ENCODE peak calls at places on chromosomes 16 and 17, in nine cellular contexts. F, J, H, B, O, Y, Q, C and U are unnamed samples.

GRCh38 chr17:46910179-46910927 is 12.6 kb upstream of the GOSR2 start:
- DNase-seq in F (no peak), J (no peak), H (no peak), B (no peak), O (no peak), Y (no peak), Q (no peak), C (no peak), U (no peak)

GRCh38 chr17:81581758-81582157 is 29.6 kb upstream of the FAAP100 start:
- DNase-seq in F (no peak), J (no peak), H (no peak), B (no peak), O (no peak), Y (no peak), Q (no peak), C (no peak), U (no peak)

GRCh38 chr16:72635104-72635503 is 412.8 kb downstream of the ZFHX3 start:
- DNase-seq in F (no peak), J (no peak), H (no peak), B (peak), O (no peak), Y (no peak), Q (no peak), C (no peak), U (no peak)

GRCh38 chr17:62014526-62014925 is 50.6 kb downstream of the MED13 start:
- DNase-seq in F (no peak), J (no peak), H (no peak), B (no peak), O (no peak), Y (no peak), Q (no peak), C (no peak), U (no peak)

GRCh38 chr17:10357768-10358167 is 15.0 kb downstream of the MYH13 start:
- DNase-seq in F (no peak), J (no peak), H (no peak), B (no peak), O (no peak), Y (no peak), Q (no peak), C (peak), U (no peak)

GRCh38 chr16:51938861-51939260 is 608.1 kb downstream of the TOX3 start:
- DNase-seq in F (no peak), J (no peak), H (no peak), B (peak), O (no peak), Y (no peak), Q (no peak), C (no peak), U (no peak)

GRCh38 chr17:2484876-2485275 is 26.8 kb downstream of the METTL16 start:
- DNase-seq in F (no peak), J (no peak), H (no peak), B (peak), O (no peak), Y (no peak), Q (no peak), C (no peak), U (no peak)

GRCh38 chr16:73713817-73714495 is 582.7 kb upstream of the PSMD7 start:
- DNase-seq in F (no peak), J (no peak), H (peak), B (peak), O (no peak), Y (no peak), Q (no peak), C (no peak), U (no peak)

GRCh38 chr17:50507871-50508572 is at the start of gene MYCBPAP:
- DNase-seq in F (peak), J (peak), H (peak), B (no peak), O (peak), Y (peak), Q (peak), C (peak), U (peak)

GRCh38 chr16:85862476-85863383 is 36.2 kb upstream of the IRF8 start:
- DNase-seq in F (no peak), J (no peak), H (peak), B (no peak), O (no peak), Y (no peak), Q (no peak), C (no peak), U (no peak)

GRCh38 chr16:77221482-77221881 is 22.3 kb downstream of the SYCE1L start:
- DNase-seq in F (no peak), J (no peak), H (no peak), B (no peak), O (no peak), Y (no peak), Q (no peak), C (no peak), U (no peak)

GRCh38 chr16:77220427-77220826 is 21.2 kb downstream of the SYCE1L start:
- DNase-seq in F (no peak), J (no peak), H (no peak), B (no peak), O (no peak), Y (no peak), Q (no peak), C (no peak), U (no peak)

GRCh38 chr16:77219437-77219836 is 20.2 kb downstream of the SYCE1L start:
- DNase-seq in F (no peak), J (no peak), H (no peak), B (no peak), O (no peak), Y (no peak), Q (no peak), C (no peak), U (no peak)

GRCh38 chr16:77225182-77225581 is 26.0 kb downstream of the SYCE1L start:
- DNase-seq in F (no peak), J (no peak), H (no peak), B (no peak), O (no peak), Y (no peak), Q (no peak), C (no peak), U (no peak)

GRCh38 chr16:77223184-77223583 is 24.0 kb downstream of the SYCE1L start:
- DNase-seq in F (no peak), J (no peak), H (no peak), B (no peak), O (no peak), Y (no peak), Q (no peak), C (no peak), U (no peak)
- TF ChIP-seq CTCF in F (no peak), J (no peak), H (no peak), B (peak), O (peak), Y (no peak), Q (no peak), C (no peak), U (peak)

GRCh38 chr16:50842013-50842505 is 100.2 kb downstream of the CYLD start:
- DNase-seq in F (no peak), J (no peak), H (no peak), B (no peak), O (no peak), Y (no peak), Q (no peak), C (no peak), U (no peak)

GRCh38 chr16:50838885-50839284 is 97.0 kb downstream of the CYLD start:
- DNase-seq in F (no peak), J (no peak), H (no peak), B (no peak), O (no peak), Y (no peak), Q (no peak), C (no peak), U (no peak)

GRCh38 chr16:50839356-50839755 is 97.5 kb downstream of the CYLD start:
- DNase-seq in F (no peak), J (no peak), H (no peak), B (no peak), O (no peak), Y (no peak), Q (no peak), C (no peak), U (no peak)

GRCh38 chr16:50841081-50841886 is 99.4 kb downstream of the CYLD start:
- DNase-seq in F (no peak), J (no peak), H (peak), B (no peak), O (no peak), Y (no peak), Q (no peak), C (no peak), U (no peak)

DNA sequence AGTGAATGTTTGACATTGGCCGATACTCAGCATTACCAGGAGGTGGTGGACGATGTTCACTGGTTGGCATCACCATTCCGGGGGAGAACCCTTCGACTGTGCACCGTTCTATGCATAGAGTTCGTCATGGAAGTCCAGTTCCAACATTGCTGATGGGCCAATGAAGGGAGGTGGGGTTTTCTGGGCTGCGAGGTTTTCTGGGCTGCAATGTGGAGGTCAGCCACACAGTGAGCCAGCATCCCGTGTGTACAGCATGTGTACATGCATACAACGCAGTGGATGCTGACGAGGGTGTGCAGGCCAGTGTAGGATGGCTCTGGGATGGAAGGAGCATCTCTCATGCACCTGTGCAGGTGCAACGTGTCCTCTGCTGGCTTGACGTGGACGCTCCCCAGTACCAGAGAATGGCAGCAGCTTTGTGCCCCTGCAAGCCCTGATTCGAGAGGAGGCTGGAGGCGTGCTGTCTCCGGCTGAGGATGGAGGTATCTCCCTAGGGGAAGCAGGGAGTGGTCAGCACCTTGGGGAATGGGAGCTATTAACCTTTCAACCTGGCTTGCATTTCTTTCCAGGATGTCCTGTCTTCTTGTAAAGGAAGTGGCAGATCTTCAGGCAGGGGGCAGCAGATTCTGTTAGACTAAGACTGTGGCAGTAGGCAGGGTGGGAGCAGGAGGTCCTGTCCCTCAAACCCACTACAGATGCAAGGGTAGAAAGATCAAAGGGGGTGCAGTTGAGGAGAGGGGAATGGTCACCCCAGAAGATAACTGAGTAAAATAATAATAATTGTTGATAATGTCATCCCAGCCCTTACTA is 98.2 kb downstream of the CYLD start:
- DNase-seq in F (no peak), J (no peak), H (no peak), B (no peak), O (no peak), Y (no peak), Q (no peak), C (no peak), U (no peak)
- TF ChIP-seq CTCF in F (no peak), J (no peak), H (no peak), B (no peak), O (no peak), Y (no peak), Q (no peak), C (no peak), U (no peak)

GRCh38 chr16:46908540-46909372 is 24.6 kb downstream of the GPT2 start:
- DNase-seq in F (no peak), J (peak), H (peak), B (peak), O (peak), Y (no peak), Q (no peak), C (peak), U (peak)
- TF ChIP-seq CTCF in F (peak), J (peak), H (peak), B (peak), O (peak), Y (peak), Q (peak), C (peak), U (peak)

GRCh38 chr16:16021988-16022682 is 72.7 kb downstream of the ABCC1 start:
- DNase-seq in F (peak), J (no peak), H (peak), B (peak), O (peak), Y (peak), Q (peak), C (peak), U (no peak)
- TF ChIP-seq CTCF in F (no peak), J (no peak), H (no peak), B (no peak), O (no peak), Y (no peak), Q (no peak), C (no peak), U (no peak)

GRCh38 chr17:73533127-73533526 is 111.1 kb downstream of the SDK2 start:
- DNase-seq in F (peak), J (no peak), H (no peak), B (no peak), O (no peak), Y (no peak), Q (no peak), C (no peak), U (no peak)
- TF ChIP-seq CTCF in F (no peak), J (no peak), H (no peak), B (no peak), O (no peak), Y (no peak), Q (no peak), C (no peak), U (no peak)

DNA sequence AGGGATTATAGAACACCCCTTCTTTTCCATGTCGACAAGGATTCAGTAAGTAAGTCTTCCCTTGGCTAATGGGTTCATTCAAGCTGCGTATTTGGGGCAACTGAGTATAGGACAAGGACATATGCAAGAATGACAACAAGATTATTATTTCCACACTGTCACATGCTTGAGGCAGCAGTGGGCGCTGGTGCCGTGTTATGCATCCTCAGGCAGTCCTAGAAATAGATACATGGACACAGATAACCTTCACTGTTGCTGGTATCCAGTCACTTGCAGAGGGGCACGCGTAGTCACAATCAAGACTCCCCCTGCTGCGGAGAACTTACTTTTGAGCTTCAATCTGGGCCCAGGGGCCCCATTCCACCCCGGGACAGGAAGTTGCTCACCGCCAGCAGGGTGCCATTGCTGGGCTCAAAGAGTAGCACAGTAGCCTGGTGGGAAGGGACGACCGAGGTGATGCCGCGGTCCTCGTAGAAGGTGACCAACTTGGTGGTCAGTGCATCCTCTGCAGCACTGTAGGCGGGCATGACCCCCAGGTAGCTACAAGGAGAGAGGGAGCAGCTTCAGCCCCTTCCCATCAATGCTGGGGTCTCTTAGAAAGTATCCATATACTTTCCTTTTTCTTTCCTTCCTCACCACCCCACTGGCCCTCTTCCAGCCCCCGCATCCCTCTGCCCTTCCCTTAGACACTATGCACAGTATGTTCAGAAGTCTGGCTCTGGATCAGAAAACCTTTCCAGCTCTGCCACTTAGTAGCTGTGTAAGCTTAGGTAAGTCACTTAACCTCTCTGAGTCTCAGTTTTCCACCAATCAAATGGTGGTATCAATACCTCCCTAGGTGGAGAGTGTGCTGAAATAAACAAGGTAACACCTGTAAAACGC is 804 bp downstream of the CRYM start:
- DNase-seq in F (no peak), J (no peak), H (no peak), B (no peak), O (no peak), Y (no peak), Q (no peak), C (no peak), U (no peak)
- TF ChIP-seq CTCF in F (no peak), J (no peak), H (no peak), B (no peak), O (no peak), Y (no peak), Q (no peak), C (no peak), U (no peak)

DNA sequence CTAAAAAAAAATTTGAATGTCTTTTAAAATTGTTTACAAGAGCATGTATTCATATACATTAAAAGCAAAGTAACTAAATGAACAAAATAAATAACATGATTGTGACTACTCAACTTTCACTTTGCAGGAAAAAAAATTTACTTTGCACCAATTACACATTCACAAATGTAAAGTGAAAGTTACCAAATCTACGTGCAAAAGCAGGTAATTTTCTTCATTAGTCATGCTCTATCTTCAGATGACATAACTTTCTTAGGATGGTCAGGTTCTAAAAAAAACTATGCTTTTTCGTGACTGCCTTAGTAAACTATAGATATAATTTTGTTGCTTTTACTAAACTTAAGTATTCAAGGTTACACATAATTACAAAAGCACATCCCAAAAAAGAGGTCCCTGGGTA is 17.0 kb upstream of the ABCA10 start:
- DNase-seq in F (no peak), J (no peak), H (no peak), B (no peak), O (no peak), Y (no peak), Q (no peak), C (no peak), U (no peak)
- TF ChIP-seq CTCF in F (no peak), J (no peak), H (no peak), B (no peak), O (no peak), Y (no peak), Q (no peak), C (no peak), U (no peak)